ENCODE peak calls at places on chromosomes 12 and 14, in five cellular contexts. V is stimulated activated naive CD8-positive, alpha-beta T cell treated with anti-CD3 and anti-CD28 coated beads, Interleukin-15, Interleukin-2, amounts not matched to agents 100 U/mL and 50 U/mL, for 24 hours; I is pulmonary artery endothelial cell; A is RWPE1; K is NCI-H1417. D is an unnamed sample.
A peak's percentile ranks its signal among the peaks of the same experiment; 100 is the strongest.

GRCh38 chr14:55097894-55098560 is 31.0 kb upstream of the LGALS3 start:
- DNase-seq in V (peak; percentile 61), I (no peak), A (no peak), K (peak; percentile 20), D (no peak)

GRCh38 chr12:128825845-128826244 is 2.1 kb upstream of the SLC15A4 start:
- DNase-seq in V (no peak), I (no peak), A (no peak), K (no peak), D (peak; percentile 47)

GRCh38 chr12:121534495-121535148 is 46.2 kb downstream of the KDM2B start:
- DNase-seq in V (peak; percentile 64), I (no peak), A (no peak), K (no peak), D (no peak)

GRCh38 chr14:76131071-76131985 is 20.4 kb upstream of the GPATCH2L start:
- DNase-seq in V (no peak), I (no peak), A (no peak), K (no peak), D (no peak)

GRCh38 chr14:102532204-102532658 is 22.7 kb upstream of the ANKRD9 start:
- DNase-seq in V (no peak), I (no peak), A (peak; percentile 60), K (no peak), D (no peak)

GRCh38 chr14:92844220-92844619 is 50.1 kb downstream of the GOLGA5 start:
- DNase-seq in V (peak; percentile 53), I (no peak), A (no peak), K (no peak), D (no peak)

GRCh38 chr12:65339161-65339560 is 60.7 kb downstream of the MSRB3 start:
- DNase-seq in V (no peak), I (no peak), A (no peak), K (no peak), D (no peak)

GRCh38 chr12:46214668-46215429 is 54.0 kb downstream of the SLC38A1 start:
- DNase-seq in V (peak; percentile 77), I (no peak), A (no peak), K (no peak), D (no peak)

GRCh38 chr12:75705749-75706719 is 194.6 kb upstream of the KRR1 start:
- DNase-seq in V (no peak), I (peak; percentile 97), A (no peak), K (no peak), D (no peak)

GRCh38 chr14:77458249-77458950 is 507 bp downstream of the AHSA1 start:
- DNase-seq in V (peak; percentile 46), I (no peak), A (peak; percentile 22), K (peak; percentile 19), D (no peak)

GRCh38 chr12:95258146-95258545 is 40.5 kb downstream of the VEZT start:
- DNase-seq in V (no peak), I (no peak), A (peak; percentile 26), K (no peak), D (no peak)

GRCh38 chr14:99790201-99790977 is 2.8 kb upstream of the EML1 start:
- DNase-seq in V (no peak), I (no peak), A (no peak), K (no peak), D (peak; percentile 79)

GRCh38 chr14:95504135-95505029 is 12.1 kb downstream of the SYNE3 start:
- DNase-seq in V (peak; percentile 47), I (no peak), A (no peak), K (no peak), D (no peak)

GRCh38 chr14:23550131-23550826 is 1.3 kb downstream of the ZFHX2 start:
- DNase-seq in V (no peak), I (no peak), A (no peak), K (no peak), D (no peak)

GRCh38 chr12:95851609-95852008 is 7.1 kb upstream of the SNRPF start:
- DNase-seq in V (no peak), I (no peak), A (no peak), K (no peak), D (no peak)

GRCh38 chr12:59039005-59039404 is 118.7 kb upstream of the LRIG3 start:
- DNase-seq in V (no peak), I (no peak), A (no peak), K (no peak), D (no peak)

GRCh38 chr14:69066396-69067171 is 86.3 kb downstream of the DCAF5 start:
- DNase-seq in V (no peak), I (no peak), A (no peak), K (no peak), D (no peak)

GRCh38 chr14:96949594-96949993 is 152.4 kb downstream of the VRK1 start:
- DNase-seq in V (no peak), I (no peak), A (no peak), K (no peak), D (no peak)

GRCh38 chr12:52691076-52691764 is 11.0 kb upstream of the KRT1 start:
- DNase-seq in V (peak; percentile 65), I (no peak), A (no peak), K (peak; percentile 19), D (peak; percentile 1)

GRCh38 chr14:99850705-99851104 is 57.5 kb downstream of the EML1 start:
- DNase-seq in V (no peak), I (no peak), A (no peak), K (no peak), D (no peak)

GRCh38 chr12:118271770-118272417 is 100.8 kb downstream of the TAOK3 start:
- DNase-seq in V (no peak), I (no peak), A (peak; percentile 75), K (no peak), D (no peak)

GRCh38 chr12:131507094-131507493 is 203.8 kb upstream of the SFSWAP start:
- DNase-seq in V (no peak), I (no peak), A (no peak), K (no peak), D (no peak)

GRCh38 chr14:45492876-45493275 is 239.9 kb upstream of the MIS18BP1 start:
- DNase-seq in V (no peak), I (no peak), A (no peak), K (no peak), D (no peak)

GRCh38 chr14:74706101-74706500 is 6.8 kb downstream of the AREL1 start:
- DNase-seq in V (no peak), I (no peak), A (no peak), K (no peak), D (peak; percentile 2)

GRCh38 chr12:91986084-91986483 is 159.6 kb downstream of the BTG1 start:
- DNase-seq in V (no peak), I (no peak), A (no peak), K (no peak), D (no peak)

GRCh38 chr14:101497910-101498860 is 63.1 kb upstream of the DIO3 start:
- DNase-seq in V (no peak), I (no peak), A (no peak), K (no peak), D (no peak)

GRCh38 chr14:68403191-68403781 is 389.6 kb downstream of the ZFP36L1 start:
- DNase-seq in V (no peak), I (peak; percentile 15), A (no peak), K (no peak), D (no peak)

GRCh38 chr12:47317182-47317915 is 237.6 kb upstream of the AMIGO2 start:
- DNase-seq in V (no peak), I (no peak), A (no peak), K (no peak), D (no peak)

GRCh38 chr12:69101505-69101904 is 137.9 kb upstream of the CPSF6 start:
- DNase-seq in V (no peak), I (no peak), A (no peak), K (no peak), D (no peak)

GRCh38 chr14:101823511-101824120 is 62.1 kb downstream of the PPP2R5C start:
- DNase-seq in V (peak; percentile 69), I (no peak), A (no peak), K (no peak), D (no peak)

GRCh38 chr12:96720363-96720705 is 186.7 kb upstream of the NEDD1 start:
- DNase-seq in V (peak; percentile 30), I (no peak), A (peak; percentile 27), K (peak; percentile 37), D (peak; percentile 12)